ENCODE peak calls at places on chromosome 15, in four cellular contexts. One of them, this sample, is unnamed.

GRCh38 chr15:80007532-80007931 is 36.5 kb upstream of the BCL2A1 start:
- DNase-seq in foreskin fibroblast: no peak
- DNase-seq in fibroblast of mammary gland: no peak
- DNase-seq in lower leg skin: no peak
- DNase-seq in this sample: no peak

GRCh38 chr15:70902105-70902504 is 9.5 kb downstream of the LRRC49 start:
- DNase-seq in foreskin fibroblast: peak; percentile 80
- DNase-seq in fibroblast of mammary gland: peak; percentile 82
- DNase-seq in lower leg skin: no peak
- DNase-seq in this sample: peak; percentile 76

GRCh38 chr15:84953136-84953535 is 28.5 kb upstream of the PDE8A start:
- DNase-seq in foreskin fibroblast: no peak
- DNase-seq in fibroblast of mammary gland: peak; percentile 29
- DNase-seq in lower leg skin: no peak
- DNase-seq in this sample: no peak

GRCh38 chr15:82647045-82647834 is at the start of gene CPEB1:
- DNase-seq in foreskin fibroblast: peak; percentile 54
- DNase-seq in fibroblast of mammary gland: peak; percentile 43
- DNase-seq in lower leg skin: peak; percentile 28
- DNase-seq in this sample: peak; percentile 16

GRCh38 chr15:88651293-88651692 is 12.5 kb downstream of the ISG20 start:
- DNase-seq in foreskin fibroblast: no peak
- DNase-seq in fibroblast of mammary gland: no peak
- DNase-seq in lower leg skin: no peak
- DNase-seq in this sample: no peak

GRCh38 chr15:42286445-42287029 is 13.3 kb upstream of the TMEM87A start:
- DNase-seq in foreskin fibroblast: peak; percentile 49
- DNase-seq in fibroblast of mammary gland: no peak
- DNase-seq in lower leg skin: no peak
- DNase-seq in this sample: peak; percentile 93

GRCh38 chr15:73709671-73710070 is 25.5 kb downstream of the CD276 start:
- DNase-seq in foreskin fibroblast: no peak
- DNase-seq in fibroblast of mammary gland: no peak
- DNase-seq in lower leg skin: no peak
- DNase-seq in this sample: no peak

GRCh38 chr15:26023231-26023630 is 160.1 kb upstream of the ATP10A start:
- DNase-seq in foreskin fibroblast: no peak
- DNase-seq in fibroblast of mammary gland: no peak
- DNase-seq in lower leg skin: no peak
- DNase-seq in this sample: no peak

GRCh38 chr15:43186003-43186353 is 775 bp downstream of the CCNDBP1 start:
- DNase-seq in foreskin fibroblast: no peak
- DNase-seq in fibroblast of mammary gland: no peak
- DNase-seq in lower leg skin: no peak
- DNase-seq in this sample: no peak

GRCh38 chr15:25848769-25849430 is 14.2 kb downstream of the ATP10A start:
- DNase-seq in foreskin fibroblast: no peak
- DNase-seq in fibroblast of mammary gland: no peak
- DNase-seq in lower leg skin: no peak
- DNase-seq in this sample: no peak

GRCh38 chr15:41429003-41429890 is 12.4 kb downstream of the RTF1 start:
- DNase-seq in foreskin fibroblast: no peak
- DNase-seq in fibroblast of mammary gland: no peak
- DNase-seq in lower leg skin: no peak
- DNase-seq in this sample: peak; percentile 69

GRCh38 chr15:42392309-42393024 is 33.2 kb downstream of the CAPN3 start:
- DNase-seq in foreskin fibroblast: no peak
- DNase-seq in fibroblast of mammary gland: no peak
- DNase-seq in lower leg skin: peak; percentile 19
- DNase-seq in this sample: no peak

GRCh38 chr15:96500491-96500890 is 170.0 kb downstream of the NR2F2 start:
- DNase-seq in foreskin fibroblast: no peak
- DNase-seq in fibroblast of mammary gland: no peak
- DNase-seq in lower leg skin: no peak
- DNase-seq in this sample: no peak

GRCh38 chr15:81297147-81297572 is 26.8 kb downstream of the STARD5 start:
- DNase-seq in foreskin fibroblast: no peak
- DNase-seq in fibroblast of mammary gland: no peak
- DNase-seq in lower leg skin: no peak
- DNase-seq in this sample: no peak

GRCh38 chr15:68343579-68344225 is 66.2 kb downstream of the FEM1B start:
- DNase-seq in foreskin fibroblast: no peak
- DNase-seq in fibroblast of mammary gland: no peak
- DNase-seq in lower leg skin: no peak
- DNase-seq in this sample: no peak

GRCh38 chr15:58924326-58924725 is 9.2 kb downstream of the SLTM start:
- DNase-seq in foreskin fibroblast: no peak
- DNase-seq in fibroblast of mammary gland: peak; percentile 73
- DNase-seq in lower leg skin: no peak
- DNase-seq in this sample: peak; percentile 85

GRCh38 chr15:58213587-58214360 is 75.6 kb downstream of the AQP9 start:
- DNase-seq in foreskin fibroblast: peak; percentile 64
- DNase-seq in fibroblast of mammary gland: peak; percentile 94
- DNase-seq in lower leg skin: no peak
- DNase-seq in this sample: peak; percentile 53

GRCh38 chr15:75823860-75824613 is 19.2 kb upstream of the UBE2Q2 start:
- DNase-seq in foreskin fibroblast: no peak
- DNase-seq in fibroblast of mammary gland: no peak
- DNase-seq in lower leg skin: no peak
- DNase-seq in this sample: no peak

GRCh38 chr15:41543521-41543870 is 561 bp downstream of the RPAP1 start:
- DNase-seq in foreskin fibroblast: no peak
- DNase-seq in fibroblast of mammary gland: no peak
- DNase-seq in lower leg skin: no peak
- DNase-seq in this sample: no peak

GRCh38 chr15:89888214-89888804 is 5.5 kb downstream of the AP3S2 start:
- DNase-seq in foreskin fibroblast: peak; percentile 87
- DNase-seq in fibroblast of mammary gland: peak; percentile 91
- DNase-seq in lower leg skin: no peak
- DNase-seq in this sample: peak; percentile 80

GRCh38 chr15:83897037-83897436 is 243.1 kb downstream of the ADAMTSL3 start:
- DNase-seq in foreskin fibroblast: no peak
- DNase-seq in fibroblast of mammary gland: no peak
- DNase-seq in lower leg skin: no peak
- DNase-seq in this sample: no peak

GRCh38 chr15:28921925-28922711 is 36.3 kb downstream of the APBA2 start:
- DNase-seq in foreskin fibroblast: no peak
- DNase-seq in fibroblast of mammary gland: no peak
- DNase-seq in lower leg skin: no peak
- DNase-seq in this sample: no peak

GRCh38 chr15:68366314-68366713 is 65.6 kb downstream of the ITGA11 start:
- DNase-seq in foreskin fibroblast: no peak
- DNase-seq in fibroblast of mammary gland: no peak
- DNase-seq in lower leg skin: no peak
- DNase-seq in this sample: no peak

GRCh38 chr15:82103500-82103899 is 57.7 kb upstream of the MEX3B start:
- DNase-seq in foreskin fibroblast: no peak
- DNase-seq in fibroblast of mammary gland: no peak
- DNase-seq in lower leg skin: no peak
- DNase-seq in this sample: no peak

GRCh38 chr15:77831989-77832388 is 199.3 kb upstream of the LINGO1 start:
- DNase-seq in foreskin fibroblast: no peak
- DNase-seq in fibroblast of mammary gland: no peak
- DNase-seq in lower leg skin: no peak
- DNase-seq in this sample: no peak

GRCh38 chr15:25094519-25094918 is 139.7 kb downstream of the SNRPN start:
- DNase-seq in foreskin fibroblast: no peak
- DNase-seq in fibroblast of mammary gland: no peak
- DNase-seq in lower leg skin: no peak
- DNase-seq in this sample: no peak

GRCh38 chr15:79682851-79683288 is 213.9 kb downstream of the MTHFS start:
- DNase-seq in foreskin fibroblast: peak; percentile 37
- DNase-seq in fibroblast of mammary gland: peak; percentile 54
- DNase-seq in lower leg skin: no peak
- DNase-seq in this sample: peak; percentile 6

GRCh38 chr15:31365655-31366127 is 39.1 kb downstream of the KLF13 start:
- DNase-seq in foreskin fibroblast: peak; percentile 89
- DNase-seq in fibroblast of mammary gland: peak; percentile 92
- DNase-seq in lower leg skin: peak; percentile 96
- DNase-seq in this sample: peak; percentile 97
- TF ChIP-seq CTCF in foreskin fibroblast: peak; percentile 36
- TF ChIP-seq CTCF in fibroblast of mammary gland: peak; percentile 44
- TF ChIP-seq CTCF in lower leg skin: no peak
- TF ChIP-seq CTCF in this sample: peak; percentile 42

GRCh38 chr15:52787549-52788098 is 2.5 kb downstream of the ONECUT1 start:
- DNase-seq in foreskin fibroblast: no peak
- DNase-seq in fibroblast of mammary gland: no peak
- DNase-seq in lower leg skin: no peak
- DNase-seq in this sample: no peak
- H3K4me3 ChIP-seq in foreskin fibroblast: no peak overlapping the region
- H3K4me3 ChIP-seq in fibroblast of mammary gland: no peak overlapping the region
- H3K4me3 ChIP-seq in lower leg skin: no peak overlapping the region
- H3K4me3 ChIP-seq in this sample: no peak overlapping the region

GRCh38 chr15:67082007-67082536 is 16.7 kb downstream of the SMAD3 start:
- DNase-seq in foreskin fibroblast: no peak
- DNase-seq in fibroblast of mammary gland: no peak
- DNase-seq in lower leg skin: no peak
- DNase-seq in this sample: peak; percentile 69

GRCh38 chr15:67080118-67080899 is 14.9 kb downstream of the SMAD3 start:
- DNase-seq in foreskin fibroblast: peak; percentile 79
- DNase-seq in fibroblast of mammary gland: peak; percentile 86
- DNase-seq in lower leg skin: no peak
- DNase-seq in this sample: peak; percentile 95

GRCh38 chr15:67079361-67079760 is 14.0 kb downstream of the SMAD3 start:
- DNase-seq in foreskin fibroblast: peak; percentile 23
- DNase-seq in fibroblast of mammary gland: peak; percentile 78
- DNase-seq in lower leg skin: no peak
- DNase-seq in this sample: no peak

GRCh38 chr15:67083135-67083766 is 17.8 kb downstream of the SMAD3 start:
- DNase-seq in foreskin fibroblast: peak; percentile 60
- DNase-seq in fibroblast of mammary gland: peak; percentile 79
- DNase-seq in lower leg skin: no peak
- DNase-seq in this sample: no peak

GRCh38 chr15:67080900-67081431 is 15.6 kb downstream of the SMAD3 start:
- DNase-seq in foreskin fibroblast: peak; percentile 92
- DNase-seq in fibroblast of mammary gland: peak; percentile 95
- DNase-seq in lower leg skin: peak; percentile 59
- DNase-seq in this sample: peak; percentile 77
- TF ChIP-seq CTCF in foreskin fibroblast: peak; percentile 13
- TF ChIP-seq CTCF in fibroblast of mammary gland: peak; percentile 27
- TF ChIP-seq CTCF in lower leg skin: no peak
- TF ChIP-seq CTCF in this sample: no peak

GRCh38 chr15:44726136-44726535 is 10.2 kb upstream of the TRIM69 start:
- DNase-seq in foreskin fibroblast: no peak
- DNase-seq in fibroblast of mammary gland: peak; percentile 33
- DNase-seq in lower leg skin: peak; percentile 54
- DNase-seq in this sample: peak; percentile 37
- H3K4me3 ChIP-seq in foreskin fibroblast: no peak overlapping the region
- H3K4me3 ChIP-seq in fibroblast of mammary gland: no peak overlapping the region
- H3K4me3 ChIP-seq in lower leg skin: no peak overlapping the region
- H3K4me3 ChIP-seq in this sample: peak overlapping the region; percentile 10

GRCh38 chr15:91345761-91346160 is 245.7 kb downstream of the SV2B start:
- DNase-seq in foreskin fibroblast: no peak
- DNase-seq in fibroblast of mammary gland: no peak
- DNase-seq in lower leg skin: no peak
- DNase-seq in this sample: no peak

GRCh38 chr15:91348812-91349500 is 248.9 kb downstream of the SV2B start:
- DNase-seq in foreskin fibroblast: no peak
- DNase-seq in fibroblast of mammary gland: peak; percentile 48
- DNase-seq in lower leg skin: no peak
- DNase-seq in this sample: no peak

GRCh38 chr15:91342091-91342490 is 242.0 kb downstream of the SV2B start:
- DNase-seq in foreskin fibroblast: no peak
- DNase-seq in fibroblast of mammary gland: no peak
- DNase-seq in lower leg skin: no peak
- DNase-seq in this sample: no peak

DNA sequence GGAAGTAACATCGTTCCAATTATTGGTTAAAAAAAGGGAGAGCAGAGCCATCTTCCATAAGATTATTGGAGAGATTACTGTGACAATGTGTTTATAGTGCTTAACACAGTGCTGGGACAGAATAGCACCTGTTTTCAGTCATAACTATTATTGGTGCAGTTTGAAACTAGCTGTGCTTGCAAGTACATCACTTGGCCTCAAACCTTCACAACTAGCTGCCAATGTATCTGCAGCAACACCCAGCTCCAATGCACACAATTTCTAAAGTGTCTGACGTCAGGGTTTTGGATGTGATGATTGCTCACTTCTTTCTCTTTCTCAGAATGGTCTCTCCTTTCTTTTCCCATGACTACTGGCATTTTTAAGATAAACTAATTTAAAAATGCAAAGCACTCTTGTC is 246.2 kb downstream of the SV2B start:
- DNase-seq in foreskin fibroblast: no peak
- DNase-seq in fibroblast of mammary gland: no peak
- DNase-seq in lower leg skin: no peak
- DNase-seq in this sample: no peak
- TF ChIP-seq CTCF in foreskin fibroblast: no peak
- TF ChIP-seq CTCF in fibroblast of mammary gland: no peak
- TF ChIP-seq CTCF in lower leg skin: no peak
- TF ChIP-seq CTCF in this sample: no peak

GRCh38 chr15:64982472-64982871 is 7.2 kb downstream of the SPG21 start:
- DNase-seq in foreskin fibroblast: peak; percentile 71
- DNase-seq in fibroblast of mammary gland: peak; percentile 74
- DNase-seq in lower leg skin: no peak
- DNase-seq in this sample: peak; percentile 58

GRCh38 chr15:64985382-64986033 is 4.2 kb downstream of the SPG21 start:
- DNase-seq in foreskin fibroblast: peak; percentile 58
- DNase-seq in fibroblast of mammary gland: peak; percentile 34
- DNase-seq in lower leg skin: no peak
- DNase-seq in this sample: peak; percentile 71

GRCh38 chr15:64987136-64987535 is 2.6 kb downstream of the SPG21 start:
- DNase-seq in foreskin fibroblast: peak; percentile 9
- DNase-seq in fibroblast of mammary gland: peak; percentile 56
- DNase-seq in lower leg skin: no peak
- DNase-seq in this sample: peak; percentile 38

GRCh38 chr15:64979252-64979710 is 10.4 kb downstream of the SPG21 start:
- DNase-seq in foreskin fibroblast: no peak
- DNase-seq in fibroblast of mammary gland: no peak
- DNase-seq in lower leg skin: no peak
- DNase-seq in this sample: no peak

GRCh38 chr15:64981812-64982431 is 7.8 kb downstream of the SPG21 start:
- DNase-seq in foreskin fibroblast: no peak
- DNase-seq in fibroblast of mammary gland: no peak
- DNase-seq in lower leg skin: no peak
- DNase-seq in this sample: no peak
- H3K4me3 ChIP-seq in foreskin fibroblast: no peak overlapping the region
- H3K4me3 ChIP-seq in fibroblast of mammary gland: no peak overlapping the region
- H3K4me3 ChIP-seq in lower leg skin: no peak overlapping the region
- H3K4me3 ChIP-seq in this sample: no peak overlapping the region

GRCh38 chr15:98581715-98582114 is 66.6 kb upstream of the IGF1R start:
- DNase-seq in foreskin fibroblast: no peak
- DNase-seq in fibroblast of mammary gland: no peak
- DNase-seq in lower leg skin: no peak
- DNase-seq in this sample: no peak
- TF ChIP-seq CTCF in foreskin fibroblast: peak; percentile 5
- TF ChIP-seq CTCF in fibroblast of mammary gland: no peak
- TF ChIP-seq CTCF in lower leg skin: no peak
- TF ChIP-seq CTCF in this sample: no peak